ENCODE peak calls at places on chromosome 7, in six cellular contexts. W is left ventricle myocardium inferior; B is iPS DF 6.9; S is cardiac muscle cell; V is CD4-positive, CD25-positive, alpha-beta regulatory T cell; H is heart left ventricle. L is an unnamed sample. For H3K4me1, the result is how much of the 10 kb centered on the place peaks cover.

GRCh38 chr7:157250605-157251228 is 86.1 kb upstream of the DNAJB6 start:
- DNase-seq in W (no peak), B (peak), S (peak), V (peak), H (no peak), L (peak)

GRCh38 chr7:144384071-144384470 is 19.4 kb downstream of the NOBOX start:
- DNase-seq in W (no peak), B (no peak), S (no peak), V (no peak), H (no peak), L (no peak)

GRCh38 chr7:135597181-135597925 is 39.6 kb downstream of the NUP205 start:
- DNase-seq in W (no peak), B (no peak), S (no peak), V (no peak), H (no peak), L (no peak)

GRCh38 chr7:43559171-43559938 is 23.6 kb upstream of the STK17A start:
- DNase-seq in W (no peak), B (no peak), S (no peak), V (no peak), H (no peak), L (no peak)

GRCh38 chr7:101867265-101867664 is 49.8 kb downstream of the CUX1 start:
- DNase-seq in W (no peak), B (no peak), S (no peak), V (no peak), H (no peak), L (peak)

GRCh38 chr7:65953890-65954289 is 28.1 kb downstream of the GUSB start:
- DNase-seq in W (no peak), B (no peak), S (no peak), V (no peak), H (no peak), L (no peak)

GRCh38 chr7:103132995-103133688 is 15.8 kb downstream of the NAPEPLD start:
- DNase-seq in W (no peak), B (no peak), S (no peak), V (no peak), H (no peak), L (no peak)

GRCh38 chr7:121484089-121484763 is 88.1 kb upstream of the FAM3C start:
- DNase-seq in W (no peak), B (no peak), S (no peak), V (no peak), H (no peak), L (no peak)

GRCh38 chr7:101031082-101031481 is 11.2 kb downstream of the MUC17 start:
- DNase-seq in W (no peak), B (no peak), S (no peak), V (no peak), H (no peak), L (no peak)

GRCh38 chr7:42227931-42228591 is 8.9 kb downstream of the GLI3 start:
- DNase-seq in W (peak), B (no peak), S (peak), V (no peak), H (no peak), L (no peak)
- H3K4me1 ChIP-seq in W (under half), B (under half), S (under half), V (under half), H (under half), L (under half)

GRCh38 chr7:127317447-127317961 is 64.8 kb upstream of the GRM8 start:
- DNase-seq in W (no peak), B (no peak), S (no peak), V (no peak), H (no peak), L (no peak)
- H3K4me1 ChIP-seq in W (under half), B (under half), S (under half), V (under half), H (under half), L (under half)

GRCh38 chr7:132099163-132099562 is 477.1 kb downstream of the PLXNA4 start:
- DNase-seq in W (no peak), B (no peak), S (no peak), V (no peak), H (no peak), L (no peak)

GRCh38 chr7:132098337-132098736 is 477.9 kb downstream of the PLXNA4 start:
- DNase-seq in W (no peak), B (no peak), S (no peak), V (no peak), H (no peak), L (no peak)

GRCh38 chr7:132100483-132100882 is 475.8 kb downstream of the PLXNA4 start:
- DNase-seq in W (no peak), B (no peak), S (no peak), V (no peak), H (no peak), L (no peak)

GRCh38 chr7:132095111-132095765 is 481.0 kb downstream of the PLXNA4 start:
- DNase-seq in W (no peak), B (no peak), S (no peak), V (no peak), H (no peak), L (no peak)

DNA sequence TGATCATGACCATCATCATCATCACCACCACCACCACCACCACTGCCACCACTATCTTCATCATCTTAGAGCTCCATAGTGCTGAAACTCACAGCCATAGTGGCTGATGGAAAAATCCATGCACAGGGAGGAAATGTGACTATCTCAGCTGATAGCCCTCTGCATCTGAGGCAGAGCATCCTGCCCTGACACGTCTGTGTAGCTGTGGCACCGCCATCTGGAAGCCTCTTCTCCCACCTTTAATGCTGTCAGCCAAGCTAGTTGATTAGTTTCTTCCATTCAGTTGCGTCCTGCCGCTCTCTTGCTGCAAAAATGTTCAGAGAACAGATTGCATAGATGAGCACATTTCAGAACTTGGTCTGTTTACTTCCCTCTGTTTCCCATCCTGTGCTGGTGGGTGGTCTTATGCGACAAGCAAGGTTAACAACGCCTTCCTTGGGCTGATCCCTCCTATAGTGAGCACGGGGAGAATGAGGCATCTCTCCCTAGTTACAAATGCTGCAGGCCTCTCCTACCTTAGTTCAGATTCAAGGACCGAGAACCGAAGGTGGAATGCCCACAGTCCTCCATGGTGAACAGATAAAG is 478.6 kb downstream of the PLXNA4 start:
- DNase-seq in W (no peak), B (no peak), S (no peak), V (no peak), H (no peak), L (no peak)
- H3K4me1 ChIP-seq in W (under half), B (under half), S (under half), V (under half), H (under half), L (under half)

GRCh38 chr7:4742852-4743251 is 32.6 kb upstream of the AP5Z1 start:
- DNase-seq in W (no peak), B (no peak), S (no peak), V (no peak), H (no peak), L (no peak)
- H3K4me1 ChIP-seq in W (half or more), B (under half), S (under half), V (half or more), H (under half), L (under half)

DNA sequence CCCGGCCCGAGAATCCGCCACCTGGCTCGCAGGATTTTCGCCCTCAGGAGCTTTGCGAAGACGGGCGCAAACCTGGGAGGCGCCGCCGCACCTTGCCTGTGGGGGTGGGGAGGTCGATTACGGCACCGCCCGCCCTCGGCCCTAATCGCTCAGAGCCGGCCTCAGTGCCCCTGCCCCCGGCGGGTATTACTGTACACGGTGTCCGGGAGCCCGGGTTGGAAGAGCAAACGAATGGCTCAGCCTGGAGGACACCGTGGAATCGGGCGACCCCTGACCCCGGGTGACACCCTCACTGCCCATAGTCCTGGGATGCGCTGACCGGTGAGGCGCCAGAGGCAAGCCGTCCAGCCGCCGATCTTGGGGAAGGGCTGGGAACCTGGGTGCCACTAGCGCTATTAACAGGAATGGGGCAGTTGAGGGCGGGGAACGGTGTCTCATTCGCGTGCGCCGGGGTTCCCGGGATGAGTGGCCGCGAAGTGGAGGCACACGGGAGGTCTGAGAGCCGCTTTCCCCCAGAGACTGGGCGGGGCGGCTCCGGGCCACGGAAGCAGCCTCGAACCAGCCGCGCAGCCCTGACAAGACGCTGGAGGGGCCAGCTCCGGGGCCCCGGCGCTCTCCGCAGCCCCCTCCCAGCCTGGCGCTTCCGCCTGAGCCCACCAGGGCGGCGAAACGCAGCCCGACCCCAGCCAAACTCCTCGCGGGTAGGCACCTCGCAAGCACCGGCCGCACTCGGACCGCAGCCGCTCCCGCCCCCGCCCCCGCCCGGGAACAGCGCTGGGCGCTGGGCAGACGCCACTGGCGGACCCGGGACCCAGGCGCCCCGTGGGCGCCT is 167.5 kb downstream of the NRF1 start:
- DNase-seq in W (no peak), B (no peak), S (no peak), V (peak), H (no peak), L (no peak)
- H3K4me1 ChIP-seq in W (half or more), B (under half), S (under half), V (half or more), H (under half), L (under half)

GRCh38 chr7:22565315-22565811 is 65.4 kb upstream of the STEAP1B start:
- DNase-seq in W (no peak), B (no peak), S (peak), V (no peak), H (no peak), L (peak)
- H3K4me1 ChIP-seq in W (half or more), B (under half), S (under half), V (under half), H (under half), L (under half)

DNA sequence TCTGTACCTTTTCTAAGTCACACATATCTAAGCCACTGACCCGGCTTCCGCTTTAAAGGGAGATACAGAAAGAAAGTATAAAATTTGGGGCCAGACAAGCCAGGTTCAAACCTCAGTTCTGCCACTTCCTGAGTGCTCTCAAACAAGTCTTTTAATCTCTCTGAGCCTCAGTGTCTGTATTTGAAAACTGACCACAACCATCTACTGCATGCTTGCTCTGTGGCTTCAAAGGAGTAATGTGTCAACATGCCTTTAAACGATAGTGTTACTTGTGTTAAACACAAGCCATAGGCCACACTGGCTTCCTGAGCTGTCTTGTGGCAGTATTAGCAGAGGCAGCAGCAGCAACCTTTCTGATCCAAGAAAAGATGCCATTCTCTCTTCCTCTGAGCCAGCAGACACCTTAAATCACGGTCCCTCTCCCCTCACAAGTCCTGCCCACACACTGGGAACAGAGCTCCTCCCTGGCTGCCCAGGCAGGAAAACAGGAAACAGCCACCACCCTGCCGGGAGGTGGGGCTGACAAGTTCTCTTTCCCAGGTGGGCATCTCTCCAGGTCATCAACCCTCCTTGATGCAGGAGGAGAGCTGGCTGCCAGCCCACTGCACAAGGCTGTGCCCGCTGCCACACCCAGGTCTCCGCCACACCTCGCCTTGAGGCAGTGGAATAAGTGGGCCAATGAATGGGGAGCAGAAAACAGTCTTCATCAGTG is 10.7 kb downstream of the HIP1 start:
- DNase-seq in W (peak), B (no peak), S (no peak), V (peak), H (peak), L (peak)
- H3K4me1 ChIP-seq in W (under half), B (under half), S (under half), V (under half), H (under half), L (half or more)

DNA sequence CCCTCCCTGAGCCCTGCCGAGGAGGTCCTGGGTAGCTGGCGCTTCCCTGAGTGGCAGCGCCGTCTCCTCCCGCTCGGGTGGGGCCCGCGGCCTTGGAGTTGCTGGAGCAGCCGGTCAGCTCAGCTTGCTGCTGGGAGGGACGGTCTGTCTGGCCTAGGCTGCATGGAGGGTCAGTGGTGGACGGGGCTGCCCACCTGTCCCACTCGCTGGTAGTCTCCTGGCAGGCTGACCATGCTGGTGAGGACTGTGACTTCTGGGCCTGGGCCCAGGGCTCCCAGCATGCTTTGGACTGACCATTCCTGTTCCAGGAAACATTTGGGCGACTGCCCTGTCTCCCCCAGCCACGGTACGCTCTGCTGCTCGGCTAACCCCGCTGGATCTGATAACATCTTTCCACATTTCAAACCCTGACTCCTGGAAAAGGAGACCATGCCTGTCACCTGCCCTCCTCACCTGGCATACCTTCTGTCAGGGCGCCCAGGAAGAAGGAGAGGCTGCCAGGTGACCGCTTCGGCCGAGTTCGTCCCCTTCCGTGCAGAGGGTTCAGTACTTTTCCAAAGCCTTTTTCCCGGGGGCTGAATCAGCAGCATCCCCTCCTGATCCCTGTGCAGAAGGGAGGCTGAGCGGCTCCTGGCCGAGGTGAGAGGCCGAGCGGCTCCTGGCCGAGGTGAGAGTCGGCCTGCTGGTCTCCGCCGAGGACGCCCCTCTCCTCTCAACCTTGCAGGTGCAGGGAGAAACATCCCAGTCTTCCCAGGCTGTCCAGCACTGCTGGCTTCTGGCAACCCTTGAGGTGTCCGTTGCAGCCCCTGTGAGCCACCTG is 43.4 kb downstream of the FAM20C start:
- DNase-seq in W (peak), B (no peak), S (no peak), V (no peak), H (no peak), L (no peak)
- H3K4me1 ChIP-seq in W (half or more), B (under half), S (under half), V (under half), H (under half), L (under half)

GRCh38 chr7:1708640-1709249 is 38.7 kb downstream of the ELFN1 start:
- DNase-seq in W (no peak), B (no peak), S (no peak), V (no peak), H (no peak), L (no peak)
- H3K4me1 ChIP-seq in W (under half), B (under half), S (under half), V (under half), H (under half), L (under half)

L was measured in OCI-LY7.